ENCODE peak calls at places on chromosomes 3 and 15, in nine cellular contexts. A is NCI-H1694; Z is activated CD4-positive, alpha-beta memory T cell treated with anti-CD3 and anti-CD28 coated beads, Interleukin-2, amount 10 ng/mL, durations not matched to agents 7 days and 5 days; O is HL-60; H is NCI-H1436; X is effector CD4-positive, alpha-beta T cell; W is NCI-H69; E is AG04450; S is C1 segment of cervical spinal cord. L is an unnamed sample.

GRCh38 chr15:61537337-61537736 is 308.2 kb upstream of the RORA start:
- DNase-seq in O (no peak), E (no peak), S (no peak), H (no peak), X (no peak), A (no peak), W (no peak), Z (no peak), L (no peak)

GRCh38 chr15:39232512-39232911 is 348.4 kb upstream of the THBS1 start:
- DNase-seq in H (no peak), O (no peak), X (no peak), W (no peak), E (peak; percentile 70), A (no peak), Z (no peak), S (no peak), L (no peak)

GRCh38 chr3:177596248-177596821 is 399.1 kb upstream of the TBL1XR1 start:
- DNase-seq in X (no peak), W (peak; percentile 67), Z (no peak), O (no peak), A (no peak), E (no peak), H (no peak), S (no peak), L (no peak)

GRCh38 chr15:69590932-69591524 is 138.4 kb downstream of the RPLP1 start:
- DNase-seq in X (no peak), H (no peak), W (peak; percentile 54), Z (no peak), E (no peak), O (no peak), S (no peak), A (no peak), L (no peak)

GRCh38 chr3:190352866-190353457 is 30.7 kb upstream of the CLDN1 start:
- DNase-seq in W (no peak), Z (no peak), X (no peak), O (no peak), E (no peak), S (no peak), A (no peak), H (no peak), L (no peak)

GRCh38 chr15:50065264-50065663 is 53.8 kb downstream of the ATP8B4 start:
- DNase-seq in O (peak; percentile 65), S (no peak), W (no peak), X (no peak), E (no peak), Z (no peak), H (no peak), A (no peak), L (no peak)

GRCh38 chr3:188052229-188052965 is 101.6 kb upstream of the LPP start:
- DNase-seq in E (no peak), A (no peak), S (peak; percentile 91), W (no peak), X (no peak), H (peak; percentile 30), O (no peak), Z (no peak), L (no peak)

GRCh38 chr15:71195242-71195641 is 80.0 kb downstream of the THSD4 start:
- DNase-seq in H (no peak), X (no peak), A (no peak), Z (no peak), E (no peak), S (no peak), W (peak; percentile 2), O (no peak), L (no peak)

GRCh38 chr3:50612973-50613851 is 1.6 kb upstream of the CISH start:
- DNase-seq in E (no peak), S (no peak), Z (no peak), H (no peak), W (no peak), O (no peak), A (no peak), X (no peak), L (no peak)

GRCh38 chr15:55799287-55800212 is 56.6 kb upstream of the PRTG start:
- DNase-seq in W (peak; percentile 77), X (no peak), S (peak; percentile 7), E (no peak), A (no peak), O (peak; percentile 55), H (peak; percentile 48), Z (no peak), L (peak; percentile 73)

GRCh38 chr3:26960382-26960781 is 337.8 kb downstream of the LRRC3B start:
- DNase-seq in E (no peak), H (no peak), Z (no peak), A (no peak), S (no peak), O (no peak), X (no peak), W (no peak), L (no peak)

GRCh38 chr3:157354722-157355121 is 81.9 kb upstream of the PTX3 start:
- DNase-seq in H (no peak), S (no peak), Z (no peak), W (peak; percentile 37), X (no peak), O (no peak), E (no peak), A (peak; percentile 4), L (peak; percentile 55)

L was measured in NAMALWA.